ENCODE peak calls at places on chromosomes 6 and 20, in four cellular contexts. K is GM12878, O is HepG2, D is K562. X is an unnamed sample.

GRCh38 chr6:131250121-131250520 is 114.9 kb downstream of the AKAP7 start:
- DNase-seq in D (no peak), O (no peak), K (peak), X (no peak)

GRCh38 chr6:34000281-34000680 is 145.6 kb downstream of the GRM4 start:
- DNase-seq in O (no peak), D (no peak), K (no peak), X (no peak)

GRCh38 chr20:22918286-22918983 is 116.7 kb upstream of the SSTR4 start:
- DNase-seq in K (no peak), O (no peak), D (no peak), X (no peak)

GRCh38 chr6:16333580-16333979 is 95.2 kb downstream of the GMPR start:
- DNase-seq in O (no peak), D (no peak), K (no peak), X (no peak)

GRCh38 chr6:35209081-35209480 is 4.7 kb upstream of the SCUBE3 start:
- DNase-seq in O (no peak), K (no peak), D (no peak), X (no peak)

GRCh38 chr6:168791916-168792315 is 350.9 kb downstream of the SMOC2 start:
- DNase-seq in O (no peak), K (no peak), D (no peak), X (no peak)

GRCh38 chr6:40585218-40585617 is 1.9 kb downstream of the LRFN2 start:
- DNase-seq in D (no peak), O (no peak), K (no peak), X (peak)

GRCh38 chr6:111668410-111668809 is 62.7 kb upstream of the TRAF3IP2 start:
- DNase-seq in O (no peak), K (no peak), D (peak), X (peak)

GRCh38 chr6:132115714-132116366 is 164.7 kb upstream of the CCN2 start:
- DNase-seq in O (no peak), K (no peak), D (no peak), X (no peak)

GRCh38 chr20:58135441-58136170 is 92.8 kb downstream of the ANKRD60 start:
- DNase-seq in K (no peak), D (no peak), O (no peak), X (no peak)

GRCh38 chr6:7904654-7905319 is 5.8 kb downstream of the TXNDC5 start:
- DNase-seq in D (no peak), K (no peak), O (no peak), X (no peak)

GRCh38 chr20:44035924-44036323 is 121.3 kb downstream of the TOX2 start:
- DNase-seq in D (no peak), O (no peak), K (no peak), X (no peak)

GRCh38 chr6:6315660-6316059 is 4.8 kb downstream of the F13A1 start:
- DNase-seq in K (no peak), O (peak), D (peak), X (peak)

GRCh38 chr6:21908117-21908848 is 314.7 kb downstream of the SOX4 start:
- DNase-seq in K (no peak), O (no peak), D (no peak), X (no peak)

GRCh38 chr6:90175627-90176538 is 120.8 kb downstream of the BACH2 start:
- DNase-seq in D (no peak), O (no peak), K (no peak), X (no peak)

GRCh38 chr20:54068966-54069365 is 1.4 kb downstream of the BCAS1 start:
- DNase-seq in D (no peak), O (no peak), K (no peak), X (no peak)

GRCh38 chr20:63191400-63191799 is 24.5 kb downstream of the YTHDF1 start:
- DNase-seq in O (no peak), K (no peak), D (no peak), X (no peak)

GRCh38 chr6:43746613-43747101 is 23.4 kb upstream of the VEGFA start:
- DNase-seq in D (no peak), K (no peak), O (no peak), X (peak)

GRCh38 chr6:43748765-43749164 is 21.2 kb upstream of the VEGFA start:
- DNase-seq in K (no peak), O (no peak), D (no peak), X (no peak)

GRCh38 chr6:43746071-43746470 is 23.9 kb upstream of the VEGFA start:
- DNase-seq in O (no peak), D (no peak), K (no peak), X (peak)

GRCh38 chr6:43749461-43749860 is 20.6 kb upstream of the VEGFA start:
- DNase-seq in O (no peak), D (no peak), K (no peak), X (no peak)

DNA sequence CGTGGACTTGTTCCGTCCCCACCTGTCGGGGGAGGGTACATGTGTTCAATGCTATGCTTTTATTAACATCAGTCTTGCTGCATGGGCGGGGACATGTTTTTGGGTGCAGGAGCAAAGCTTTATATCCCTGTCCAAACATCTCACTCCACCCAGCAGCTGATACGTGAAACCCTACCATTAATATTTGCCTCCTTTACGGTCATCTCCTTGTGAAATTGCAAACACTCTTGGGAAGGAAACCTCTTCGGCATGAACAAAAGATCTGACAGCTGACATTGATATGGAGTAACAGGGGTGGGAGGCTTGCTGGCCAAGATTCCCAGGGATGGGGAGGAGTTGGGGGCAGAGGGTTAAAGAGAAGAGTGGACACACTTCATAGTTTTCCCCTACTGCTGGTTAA is 22.3 kb upstream of the VEGFA start:
- DNase-seq in D (no peak), K (no peak), O (no peak), X (no peak)
- TF ChIP-seq FOXM1 in D (no peak), K (no peak), O (no peak), X (no peak)

GRCh38 chr20:10699506-10699905 is 25.7 kb upstream of the JAG1 start:
- DNase-seq in O (no peak), K (no peak), D (no peak), X (no peak)

GRCh38 chr20:10701607-10702006 is 27.8 kb upstream of the JAG1 start:
- DNase-seq in D (no peak), O (no peak), K (no peak), X (no peak)

GRCh38 chr20:10705801-10706459 is 32.1 kb upstream of the JAG1 start:
- DNase-seq in K (no peak), D (no peak), O (peak), X (no peak)

GRCh38 chr20:10696650-10697049 is 22.9 kb upstream of the JAG1 start:
- DNase-seq in K (no peak), O (peak), D (peak), X (no peak)

GRCh38 chr20:10699941-10700340 is 26.1 kb upstream of the JAG1 start:
- DNase-seq in D (no peak), K (no peak), O (no peak), X (no peak)
- TF ChIP-seq CHD2 in D (no peak), K (no peak), O (no peak), X (no peak)

GRCh38 chr20:32606107-32606506 is 21.0 kb upstream of the NOL4L start:
- DNase-seq in O (no peak), D (no peak), K (no peak), X (no peak)

GRCh38 chr20:32600681-32601237 is 15.6 kb upstream of the NOL4L start:
- DNase-seq in D (no peak), K (no peak), O (no peak), X (no peak)

GRCh38 chr20:32605167-32605656 is 20.1 kb upstream of the NOL4L start:
- DNase-seq in O (no peak), D (peak), K (no peak), X (no peak)

GRCh38 chr20:32602273-32602672 is 17.1 kb upstream of the NOL4L start:
- DNase-seq in K (no peak), O (no peak), D (no peak), X (no peak)

DNA sequence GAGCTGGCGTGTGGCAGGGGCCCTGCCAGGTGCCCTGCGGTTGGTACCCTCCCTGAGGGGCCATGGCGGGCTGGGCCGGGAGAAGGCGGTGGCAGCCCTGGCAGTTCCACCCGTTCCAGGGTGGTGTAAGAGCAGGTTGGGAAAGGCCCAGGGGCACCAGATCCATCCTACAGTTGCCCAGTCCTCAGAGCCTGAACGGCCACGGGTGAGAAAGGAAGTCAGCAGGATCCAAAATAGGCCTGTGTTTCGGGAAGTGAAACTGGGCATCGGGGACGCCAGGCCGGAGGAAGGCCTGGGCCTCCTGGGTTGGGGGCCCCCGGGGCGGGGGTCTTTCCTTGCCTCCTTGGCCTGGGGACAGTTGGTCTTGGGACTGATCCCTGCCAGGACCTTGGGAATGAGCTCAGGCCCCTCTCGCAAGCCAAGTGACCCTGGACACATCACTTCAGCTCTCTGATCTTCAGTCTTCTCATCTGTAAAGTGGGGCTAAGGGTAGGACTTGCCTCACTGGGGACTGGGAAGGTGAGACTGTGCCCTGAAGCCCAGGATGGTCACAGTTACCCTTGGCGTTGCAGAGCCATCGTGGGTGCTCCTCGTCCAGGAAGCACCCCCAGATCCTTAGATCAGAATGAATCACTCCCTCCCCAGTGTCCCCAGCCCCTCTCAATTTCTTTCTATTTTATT is 18.1 kb upstream of the NOL4L start:
- DNase-seq in D (no peak), O (no peak), K (no peak), X (no peak)
- TF ChIP-seq FOXM1 in D (no peak), O (no peak), K (no peak), X (no peak)

DNA sequence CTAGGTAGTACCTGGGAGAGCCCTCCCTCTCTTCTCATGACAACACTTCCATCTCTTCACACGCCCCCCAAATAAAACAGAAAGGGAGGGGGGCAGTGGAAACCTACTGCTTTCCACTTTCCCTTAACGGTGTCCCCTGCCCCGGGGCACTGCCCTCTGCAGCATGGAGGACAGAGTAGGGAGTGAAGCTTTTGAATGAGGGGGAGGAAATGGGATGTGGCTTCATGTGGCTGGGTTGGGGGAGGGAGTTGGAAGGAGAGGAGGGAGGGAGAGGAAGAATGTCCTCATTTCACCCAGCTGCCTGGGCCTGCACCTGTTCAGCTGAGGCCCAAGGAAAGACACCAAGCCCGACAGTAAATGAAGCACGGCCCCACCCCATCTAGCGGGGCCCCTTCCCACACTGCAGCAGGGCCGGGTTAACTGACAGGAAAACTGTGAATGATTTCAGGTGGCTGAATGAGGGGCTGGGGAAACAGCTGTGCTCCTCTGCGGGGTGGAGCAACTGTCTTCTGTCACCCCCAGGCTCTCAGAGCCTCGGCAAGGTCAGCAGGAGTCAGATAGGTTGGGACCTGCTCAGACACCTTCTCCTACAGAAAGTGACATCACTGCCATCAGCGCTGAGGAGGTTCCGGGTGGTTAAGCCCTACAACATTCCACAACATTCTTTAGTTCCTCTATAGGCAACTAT is 40.0 kb upstream of the TAF8 start:
- DNase-seq in K (no peak), D (peak), O (no peak), X (no peak)
- TF ChIP-seq CHD2 in K (no peak), D (no peak), O (no peak), X (no peak)

GRCh38 chr6:115582386-115582785 is 478.3 kb downstream of the FRK start:
- DNase-seq in O (no peak), D (no peak), K (no peak), X (no peak)
- TF ChIP-seq FOXM1 in O (no peak), D (no peak), K (no peak), X (no peak)

GRCh38 chr6:53338304-53338703 is 10.4 kb downstream of the ELOVL5 start:
- DNase-seq in O (no peak), K (no peak), D (no peak), X (no peak)

GRCh38 chr6:53336070-53336469 is 12.7 kb downstream of the ELOVL5 start:
- DNase-seq in O (no peak), K (no peak), D (no peak), X (no peak)

GRCh38 chr6:53331678-53332077 is 17.1 kb downstream of the ELOVL5 start:
- DNase-seq in K (no peak), O (no peak), D (no peak), X (no peak)

GRCh38 chr6:53333439-53334408 is 15.0 kb downstream of the ELOVL5 start:
- DNase-seq in D (no peak), K (no peak), O (peak), X (no peak)

GRCh38 chr6:53335224-53335994 is 13.3 kb downstream of the ELOVL5 start:
- DNase-seq in K (peak), O (no peak), D (no peak), X (no peak)
- TF ChIP-seq CHD2 in K (peak), O (no peak), D (no peak), X (no peak)